ENCODE peak calls at places on chromosome 2, in nine cellular contexts. O, L, N, H, V, K, J, M and T are unnamed samples.

GRCh38 chr2:31947871-31948270 is 62.9 kb downstream of the MEMO1 start:
- DNase-seq in O (no peak), L (no peak), N (no peak), H (no peak), V (no peak), K (no peak), J (no peak), M (no peak), T (no peak)

GRCh38 chr2:163640542-163641195 is 95.1 kb downstream of the FIGN start:
- DNase-seq in O (no peak), L (no peak), N (no peak), H (no peak), V (no peak), K (no peak), J (no peak), M (no peak), T (no peak)

GRCh38 chr2:240919161-240919781 is 13.1 kb downstream of the CROCC2 start:
- DNase-seq in O (no peak), L (no peak), N (no peak), H (no peak), V (peak; percentile 2), K (no peak), J (peak; percentile 34), M (no peak), T (no peak)

GRCh38 chr2:106111882-106112571 is 82.1 kb downstream of the UXS1 start:
- DNase-seq in O (no peak), L (no peak), N (no peak), H (no peak), V (no peak), K (no peak), J (no peak), M (no peak), T (no peak)

GRCh38 chr2:150188177-150188576 is 299.3 kb downstream of the RND3 start:
- DNase-seq in O (no peak), L (no peak), N (no peak), H (no peak), V (no peak), K (no peak), J (no peak), M (no peak), T (no peak)

GRCh38 chr2:67041051-67041450 is 356.1 kb upstream of the ETAA1 start:
- DNase-seq in O (no peak), L (no peak), N (no peak), H (no peak), V (no peak), K (no peak), J (no peak), M (no peak), T (no peak)

GRCh38 chr2:239751719-239752355 is 273.3 kb downstream of the NDUFA10 start:
- DNase-seq in O (peak; percentile 11), L (peak; percentile 22), N (no peak), H (no peak), V (no peak), K (no peak), J (no peak), M (no peak), T (no peak)

GRCh38 chr2:113291191-113291590 is 12.5 kb upstream of the PAX8 start:
- DNase-seq in O (no peak), L (no peak), N (no peak), H (no peak), V (no peak), K (no peak), J (peak; percentile 59), M (no peak), T (no peak)

GRCh38 chr2:235594041-235594440 is 100.2 kb downstream of the AGAP1 start:
- DNase-seq in O (no peak), L (no peak), N (peak; percentile 71), H (peak; percentile 49), V (peak; percentile 66), K (peak; percentile 77), J (no peak), M (peak; percentile 86), T (peak; percentile 72)

GRCh38 chr2:235324324-235324723 is 169.5 kb upstream of the AGAP1 start:
- DNase-seq in O (no peak), L (no peak), N (no peak), H (no peak), V (no peak), K (no peak), J (no peak), M (no peak), T (no peak)

GRCh38 chr2:240963376-240964220 is 34.8 kb upstream of the SNED1 start:
- DNase-seq in O (no peak), L (no peak), N (no peak), H (no peak), V (no peak), K (no peak), J (no peak), M (no peak), T (no peak)

GRCh38 chr2:72175636-72176035 is 28.0 kb upstream of the CYP26B1 start:
- DNase-seq in O (no peak), L (no peak), N (no peak), H (no peak), V (no peak), K (no peak), J (no peak), M (no peak), T (no peak)

GRCh38 chr2:120914839-120915521 is 179.3 kb downstream of the GLI2 start:
- DNase-seq in O (no peak), L (peak; percentile 92), N (no peak), H (no peak), V (peak; percentile 92), K (peak; percentile 88), J (peak; percentile 73), M (peak; percentile 90), T (no peak)

GRCh38 chr2:54609241-54609640 is 114.2 kb upstream of the EML6 start:
- DNase-seq in O (no peak), L (no peak), N (no peak), H (no peak), V (no peak), K (no peak), J (no peak), M (no peak), T (no peak)

GRCh38 chr2:120347387-120348010 is 1.6 kb downstream of the INHBB start:
- DNase-seq in O (no peak), L (no peak), N (no peak), H (no peak), V (no peak), K (no peak), J (no peak), M (peak; percentile 34), T (no peak)

GRCh38 chr2:43084699-43085091 is 141.7 kb downstream of the ZFP36L2 start:
- DNase-seq in O (no peak), L (no peak), N (no peak), H (no peak), V (no peak), K (no peak), J (no peak), M (peak; percentile 75), T (no peak)

GRCh38 chr2:108604196-108604595 is 69.9 kb downstream of the LIMS1 start:
- DNase-seq in O (no peak), L (peak; percentile 22), N (no peak), H (no peak), V (no peak), K (no peak), J (no peak), M (peak; percentile 65), T (no peak)

GRCh38 chr2:46351388-46352141 is 54.4 kb downstream of the EPAS1 start:
- DNase-seq in O (peak; percentile 41), L (no peak), N (no peak), H (no peak), V (no peak), K (no peak), J (peak; percentile 80), M (no peak), T (no peak)

GRCh38 chr2:206383669-206384068 is 59.7 kb upstream of the ADAM23 start:
- DNase-seq in O (no peak), L (no peak), N (no peak), H (no peak), V (no peak), K (no peak), J (no peak), M (no peak), T (no peak)

GRCh38 chr2:12819098-12819465 is 102.3 kb downstream of the TRIB2 start:
- DNase-seq in O (no peak), L (peak; percentile 100), N (no peak), H (no peak), V (peak; percentile 94), K (peak; percentile 91), J (no peak), M (peak; percentile 100), T (no peak)

GRCh38 chr2:17470855-17471641 is 47.2 kb downstream of the RAD51AP2 start:
- DNase-seq in O (no peak), L (peak; percentile 0), N (peak; percentile 36), H (peak; percentile 74), V (peak; percentile 45), K (no peak), J (no peak), M (peak; percentile 80), T (no peak)

GRCh38 chr2:12303181-12304030 is 413.3 kb upstream of the TRIB2 start:
- DNase-seq in O (no peak), L (peak; percentile 82), N (no peak), H (no peak), V (peak; percentile 96), K (peak; percentile 89), J (no peak), M (peak; percentile 98), T (no peak)

GRCh38 chr2:1899396-1899730 is 155.0 kb upstream of the PXDN start:
- DNase-seq in O (no peak), L (no peak), N (no peak), H (no peak), V (no peak), K (no peak), J (no peak), M (no peak), T (no peak)

GRCh38 chr2:176592230-176592629 is 323.0 kb downstream of the MTX2 start:
- DNase-seq in O (no peak), L (no peak), N (no peak), H (no peak), V (no peak), K (no peak), J (no peak), M (no peak), T (no peak)

GRCh38 chr2:149017116-149017985 is 21.1 kb upstream of the LYPD6B start:
- DNase-seq in O (peak; percentile 46), L (peak; percentile 51), N (peak; percentile 87), H (peak; percentile 84), V (peak; percentile 73), K (peak; percentile 74), J (no peak), M (peak; percentile 71), T (peak; percentile 19)

GRCh38 chr2:85760371-85760770 is 6.6 kb downstream of the ATOH8 start:
- DNase-seq in O (no peak), L (no peak), N (no peak), H (no peak), V (no peak), K (no peak), J (peak; percentile 24), M (peak; percentile 62), T (no peak)

GRCh38 chr2:241940329-241940728 is 70.8 kb downstream of the RTP5 start:
- DNase-seq in O (no peak), L (no peak), N (no peak), H (no peak), V (no peak), K (no peak), J (no peak), M (peak; percentile 16), T (no peak)

GRCh38 chr2:231604101-231604684 is 11.5 kb downstream of the TEX44 start:
- DNase-seq in O (no peak), L (peak; percentile 46), N (no peak), H (peak; percentile 31), V (no peak), K (peak; percentile 46), J (no peak), M (no peak), T (no peak)

GRCh38 chr2:45879406-45879805 is 227.9 kb downstream of the PRKCE start:
- DNase-seq in O (no peak), L (no peak), N (peak; percentile 29), H (no peak), V (no peak), K (no peak), J (no peak), M (no peak), T (no peak)

GRCh38 chr2:171049691-171050090 is 111.0 kb downstream of the TLK1 start:
- DNase-seq in O (no peak), L (no peak), N (no peak), H (no peak), V (no peak), K (no peak), J (no peak), M (no peak), T (no peak)

GRCh38 chr2:53708988-53709387 is 58.6 kb upstream of the CHAC2 start:
- DNase-seq in O (no peak), L (no peak), N (no peak), H (no peak), V (no peak), K (no peak), J (no peak), M (no peak), T (no peak)